ENCODE peak calls at places on chromosomes 13 and 19, in six cellular contexts. One of them, this sample, is unnamed.

GRCh38 chr13:46100191-46100877 is 4.5 kb downstream of the CPB2 start:
- DNase-seq in tibial nerve: no peak
- DNase-seq in thoracic aorta: no peak
- DNase-seq in ascending aorta: no peak
- DNase-seq in CD4-positive, alpha-beta T cell: no peak
- DNase-seq in substantia nigra: no peak
- DNase-seq in this sample: no peak

GRCh38 chr13:20546559-20546958 is 20.4 kb upstream of the IFT88 start:
- DNase-seq in tibial nerve: no peak
- DNase-seq in thoracic aorta: no peak
- DNase-seq in ascending aorta: no peak
- DNase-seq in CD4-positive, alpha-beta T cell: no peak
- DNase-seq in substantia nigra: no peak
- DNase-seq in this sample: no peak

GRCh38 chr19:45234089-45234869 is 10.9 kb downstream of the EXOC3L2 start:
- DNase-seq in tibial nerve: no peak
- DNase-seq in thoracic aorta: no peak
- DNase-seq in ascending aorta: no peak
- DNase-seq in CD4-positive, alpha-beta T cell: no peak
- DNase-seq in substantia nigra: no peak
- DNase-seq in this sample: no peak

GRCh38 chr19:38433268-38433733 is at the start of gene RYR1:
- DNase-seq in tibial nerve: peak; percentile 36
- DNase-seq in thoracic aorta: no peak
- DNase-seq in ascending aorta: no peak
- DNase-seq in CD4-positive, alpha-beta T cell: no peak
- DNase-seq in substantia nigra: peak; percentile 55
- DNase-seq in this sample: peak; percentile 53

GRCh38 chr13:51832471-51833152 is 12.4 kb downstream of the TMEM272 start:
- DNase-seq in tibial nerve: peak; percentile 39
- DNase-seq in thoracic aorta: no peak
- DNase-seq in ascending aorta: no peak
- DNase-seq in CD4-positive, alpha-beta T cell: peak; percentile 54
- DNase-seq in substantia nigra: no peak
- DNase-seq in this sample: peak; percentile 46

GRCh38 chr19:30076101-30076551 is 134.1 kb downstream of the URI1 start:
- DNase-seq in tibial nerve: no peak
- DNase-seq in thoracic aorta: no peak
- DNase-seq in ascending aorta: no peak
- DNase-seq in CD4-positive, alpha-beta T cell: no peak
- DNase-seq in substantia nigra: no peak
- DNase-seq in this sample: no peak

GRCh38 chr19:1076046-1076386 is 9.0 kb downstream of the ARHGAP45 start:
- DNase-seq in tibial nerve: no peak
- DNase-seq in thoracic aorta: no peak
- DNase-seq in ascending aorta: no peak
- DNase-seq in CD4-positive, alpha-beta T cell: no peak
- DNase-seq in substantia nigra: no peak
- DNase-seq in this sample: no peak

GRCh38 chr19:47631681-47632446 is 22.9 kb downstream of the BICRA start:
- DNase-seq in tibial nerve: no peak
- DNase-seq in thoracic aorta: no peak
- DNase-seq in ascending aorta: no peak
- DNase-seq in CD4-positive, alpha-beta T cell: no peak
- DNase-seq in substantia nigra: no peak
- DNase-seq in this sample: no peak

GRCh38 chr19:33226550-33227241 is 1.0 kb upstream of the SLC7A10 start:
- DNase-seq in tibial nerve: no peak
- DNase-seq in thoracic aorta: no peak
- DNase-seq in ascending aorta: no peak
- DNase-seq in CD4-positive, alpha-beta T cell: no peak
- DNase-seq in substantia nigra: no peak
- DNase-seq in this sample: no peak

GRCh38 chr19:38183227-38183914 is 40.7 kb downstream of the DPF1 start:
- DNase-seq in tibial nerve: peak; percentile 17
- DNase-seq in thoracic aorta: no peak
- DNase-seq in ascending aorta: no peak
- DNase-seq in CD4-positive, alpha-beta T cell: no peak
- DNase-seq in substantia nigra: no peak
- DNase-seq in this sample: no peak

GRCh38 chr13:113959198-113959597 is 14.7 kb downstream of the C13orf46 start:
- DNase-seq in tibial nerve: no peak
- DNase-seq in thoracic aorta: no peak
- DNase-seq in ascending aorta: no peak
- DNase-seq in CD4-positive, alpha-beta T cell: no peak
- DNase-seq in substantia nigra: no peak
- DNase-seq in this sample: no peak

GRCh38 chr13:30802953-30803478 is 67.7 kb downstream of the ALOX5AP start:
- DNase-seq in tibial nerve: peak; percentile 87
- DNase-seq in thoracic aorta: peak; percentile 54
- DNase-seq in ascending aorta: peak; percentile 47
- DNase-seq in CD4-positive, alpha-beta T cell: peak; percentile 60
- DNase-seq in substantia nigra: peak; percentile 78
- DNase-seq in this sample: peak; percentile 73

GRCh38 chr19:16066611-16067104 is 9.6 kb upstream of the TPM4 start:
- DNase-seq in tibial nerve: no peak
- DNase-seq in thoracic aorta: no peak
- DNase-seq in ascending aorta: no peak
- DNase-seq in CD4-positive, alpha-beta T cell: peak; percentile 48
- DNase-seq in substantia nigra: peak; percentile 13
- DNase-seq in this sample: peak; percentile 58

GRCh38 chr19:57587529-57587928 is 3.6 kb downstream of the ZIK1 start:
- DNase-seq in tibial nerve: no peak
- DNase-seq in thoracic aorta: no peak
- DNase-seq in ascending aorta: no peak
- DNase-seq in CD4-positive, alpha-beta T cell: no peak
- DNase-seq in substantia nigra: no peak
- DNase-seq in this sample: no peak

GRCh38 chr13:55298201-55298600 is 1842.5 kb upstream of the PRR20A start:
- DNase-seq in tibial nerve: no peak
- DNase-seq in thoracic aorta: no peak
- DNase-seq in ascending aorta: no peak
- DNase-seq in CD4-positive, alpha-beta T cell: no peak
- DNase-seq in substantia nigra: no peak
- DNase-seq in this sample: no peak

GRCh38 chr13:111179908-111180756 is 65.0 kb downstream of the ARHGEF7 start:
- DNase-seq in tibial nerve: no peak
- DNase-seq in thoracic aorta: no peak
- DNase-seq in ascending aorta: no peak
- DNase-seq in CD4-positive, alpha-beta T cell: no peak
- DNase-seq in substantia nigra: no peak
- DNase-seq in this sample: no peak

GRCh38 chr13:44263920-44264610 is 109.6 kb upstream of the SERP2 start:
- DNase-seq in tibial nerve: no peak
- DNase-seq in thoracic aorta: no peak
- DNase-seq in ascending aorta: no peak
- DNase-seq in CD4-positive, alpha-beta T cell: no peak
- DNase-seq in substantia nigra: no peak
- DNase-seq in this sample: no peak

GRCh38 chr19:51096473-51097165 is 11.6 kb downstream of the CTU1 start:
- DNase-seq in tibial nerve: no peak
- DNase-seq in thoracic aorta: no peak
- DNase-seq in ascending aorta: no peak
- DNase-seq in CD4-positive, alpha-beta T cell: no peak
- DNase-seq in substantia nigra: no peak
- DNase-seq in this sample: no peak

GRCh38 chr19:33143897-33144405 is 12.0 kb downstream of the WDR88 start:
- DNase-seq in tibial nerve: peak; percentile 60
- DNase-seq in thoracic aorta: no peak
- DNase-seq in ascending aorta: no peak
- DNase-seq in CD4-positive, alpha-beta T cell: peak; percentile 30
- DNase-seq in substantia nigra: peak; percentile 26
- DNase-seq in this sample: peak; percentile 62

GRCh38 chr19:15464394-15465385 is at the start of gene RASAL3:
- DNase-seq in tibial nerve: no peak
- DNase-seq in thoracic aorta: no peak
- DNase-seq in ascending aorta: no peak
- DNase-seq in CD4-positive, alpha-beta T cell: peak; percentile 55
- DNase-seq in substantia nigra: peak; percentile 8
- DNase-seq in this sample: peak; percentile 85

DNA sequence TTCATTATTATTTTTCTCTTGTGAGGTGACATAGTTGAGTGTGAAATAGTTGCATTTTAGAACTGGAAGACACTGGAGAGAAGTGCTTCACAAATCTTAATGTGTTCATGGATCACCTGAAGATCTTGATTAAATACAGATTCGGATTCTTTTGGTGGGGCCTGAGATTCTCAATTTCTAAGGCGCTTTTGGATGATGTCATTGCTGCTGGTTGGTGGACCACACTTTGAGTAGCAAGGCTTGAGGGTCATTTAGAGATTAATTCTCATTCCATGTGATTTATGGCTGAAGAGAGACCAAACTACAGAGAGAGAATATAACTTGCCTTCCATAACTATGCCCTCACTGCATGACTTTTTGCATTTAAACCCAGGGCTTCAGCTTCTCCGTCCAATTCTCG is 27.2 kb downstream of the CEACAM8 start:
- DNase-seq in tibial nerve: no peak
- DNase-seq in thoracic aorta: no peak
- DNase-seq in ascending aorta: no peak
- DNase-seq in CD4-positive, alpha-beta T cell: no peak
- DNase-seq in substantia nigra: no peak
- DNase-seq in this sample: no peak
- H3K27ac ChIP-seq in tibial nerve: no peak overlapping the region
- H3K27ac ChIP-seq in thoracic aorta: peak overlapping the region; percentile 67
- H3K27ac ChIP-seq in ascending aorta: no peak overlapping the region
- H3K27ac ChIP-seq in CD4-positive, alpha-beta T cell: no peak overlapping the region
- H3K27ac ChIP-seq in substantia nigra: no peak overlapping the region
- H3K27ac ChIP-seq in this sample: no peak overlapping the region

GRCh38 chr13:42275098-42275471 is 3.1 kb downstream of the AKAP11 start:
- DNase-seq in tibial nerve: no peak
- DNase-seq in thoracic aorta: no peak
- DNase-seq in ascending aorta: no peak
- DNase-seq in CD4-positive, alpha-beta T cell: no peak
- DNase-seq in substantia nigra: no peak
- DNase-seq in this sample: no peak
- H3K27ac ChIP-seq in tibial nerve: no peak overlapping the region
- H3K27ac ChIP-seq in thoracic aorta: no peak overlapping the region
- H3K27ac ChIP-seq in ascending aorta: no peak overlapping the region
- H3K27ac ChIP-seq in CD4-positive, alpha-beta T cell: no peak overlapping the region
- H3K27ac ChIP-seq in substantia nigra: no peak overlapping the region
- H3K27ac ChIP-seq in this sample: peak overlapping the region; percentile 98

GRCh38 chr19:3268763-3269162 is 44.3 kb downstream of the CELF5 start:
- DNase-seq in tibial nerve: no peak
- DNase-seq in thoracic aorta: no peak
- DNase-seq in ascending aorta: no peak
- DNase-seq in CD4-positive, alpha-beta T cell: no peak
- DNase-seq in substantia nigra: no peak
- DNase-seq in this sample: no peak
- H3K27ac ChIP-seq in tibial nerve: no peak overlapping the region
- H3K27ac ChIP-seq in thoracic aorta: no peak overlapping the region
- H3K27ac ChIP-seq in ascending aorta: no peak overlapping the region
- H3K27ac ChIP-seq in CD4-positive, alpha-beta T cell: no peak overlapping the region
- H3K27ac ChIP-seq in substantia nigra: no peak overlapping the region
- H3K27ac ChIP-seq in this sample: no peak overlapping the region

DNA sequence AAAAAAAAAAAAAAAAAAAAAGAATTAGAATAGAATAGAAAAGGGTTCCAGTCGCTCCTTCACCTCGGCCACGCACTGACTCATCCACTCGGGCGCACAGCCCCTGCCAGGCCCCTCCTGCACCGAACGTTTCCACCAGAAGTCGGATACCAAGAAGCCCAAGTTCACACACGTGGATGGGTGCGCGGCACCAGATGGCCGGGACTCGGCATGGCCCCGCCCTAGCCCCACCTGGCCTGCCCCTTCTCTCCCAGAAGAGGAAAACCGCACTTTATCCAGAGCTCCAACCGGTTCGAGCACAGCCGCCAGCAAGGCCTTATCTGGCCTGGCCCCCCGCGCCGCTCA is 5.9 kb downstream of the PRR36 start:
- DNase-seq in tibial nerve: no peak
- DNase-seq in thoracic aorta: no peak
- DNase-seq in ascending aorta: no peak
- DNase-seq in CD4-positive, alpha-beta T cell: no peak
- DNase-seq in substantia nigra: no peak
- DNase-seq in this sample: peak; percentile 32
- H3K27ac ChIP-seq in tibial nerve: no peak overlapping the region
- H3K27ac ChIP-seq in thoracic aorta: no peak overlapping the region
- H3K27ac ChIP-seq in ascending aorta: no peak overlapping the region
- H3K27ac ChIP-seq in CD4-positive, alpha-beta T cell: no peak overlapping the region
- H3K27ac ChIP-seq in substantia nigra: peak overlapping the region; percentile 30
- H3K27ac ChIP-seq in this sample: no peak overlapping the region

This sample was measured in CD4-positive, CD25-positive, alpha-beta regulatory T cell.